ENCODE peak calls at places on chromosome 19, in eight cellular contexts. R, G, P, H, J, Z, Y and O are unnamed samples. For H3K9me3, the result is how much of the 10 kb centered on the place peaks cover.

GRCh38 chr19:5947435-5947834 is 30.5 kb downstream of the RANBP3 start:
- DNase-seq in Y (no peak), P (peak), R (no peak), H (peak), J (no peak), G (peak), Z (no peak), O (no peak)

GRCh38 chr19:7748171-7748570 is 837 bp upstream of the CD209 start:
- DNase-seq in Z (no peak), J (no peak), Y (no peak), G (no peak), P (no peak), H (no peak), R (no peak), O (no peak)

GRCh38 chr19:40703029-40703755 is 12.7 kb upstream of the NUMBL start:
- DNase-seq in Z (no peak), P (no peak), H (no peak), G (no peak), R (no peak), J (no peak), Y (no peak), O (no peak)

GRCh38 chr19:39154626-39155100 is 29.1 kb downstream of the PAK4 start:
- DNase-seq in Z (peak), H (no peak), J (peak), P (peak), R (peak), G (no peak), Y (no peak), O (no peak)

GRCh38 chr19:6772866-6773322 is 386 bp downstream of the VAV1 start:
- DNase-seq in Y (no peak), G (no peak), Z (no peak), J (no peak), P (no peak), H (no peak), R (no peak), O (no peak)

GRCh38 chr19:46860846-46861690 is at the start of gene ARHGAP35:
- DNase-seq in J (peak), Z (peak), Y (no peak), G (no peak), R (peak), H (peak), P (no peak), O (peak)

GRCh38 chr19:1407662-1408299 is 395 bp downstream of the DAZAP1 start:
- DNase-seq in H (peak), Z (no peak), Y (peak), J (no peak), G (peak), P (peak), R (peak), O (peak)

GRCh38 chr19:10760268-10760944 is 42.5 kb downstream of the DNM2 start:
- DNase-seq in G (no peak), J (no peak), H (no peak), P (no peak), R (no peak), Y (no peak), Z (no peak), O (no peak)

GRCh38 chr19:46979103-46979769 is 40.4 kb upstream of the NPAS1 start:
- DNase-seq in P (no peak), J (peak), H (no peak), Y (no peak), G (peak), R (no peak), Z (no peak), O (no peak)

GRCh38 chr19:10027158-10027997 is 14.1 kb downstream of the RDH8 start:
- DNase-seq in P (peak), Y (peak), G (peak), H (peak), J (peak), R (peak), Z (peak), O (peak)

GRCh38 chr19:2135474-2136402 is 15.6 kb downstream of the AP3D1 start:
- DNase-seq in Z (no peak), G (no peak), J (no peak), H (no peak), P (no peak), Y (no peak), R (no peak), O (no peak)

GRCh38 chr19:49057636-49058234 is at the start of gene CGB7:
- DNase-seq in G (peak), R (peak), Z (no peak), J (peak), H (peak), Y (no peak), P (peak), O (no peak)

GRCh38 chr19:38433268-38433733 is at the start of gene RYR1:
- DNase-seq in H (peak), G (peak), Y (peak), Z (no peak), P (peak), J (peak), R (peak), O (no peak)

GRCh38 chr19:9863759-9864158 is 28.6 kb downstream of the PIN1 start:
- DNase-seq in H (no peak), R (no peak), J (no peak), G (no peak), Y (no peak), P (no peak), Z (no peak), O (no peak)

GRCh38 chr19:52963229-52963760 is 614 bp upstream of the ZNF816 start:
- DNase-seq in H (peak), J (peak), P (no peak), Y (no peak), Z (no peak), R (peak), G (no peak), O (no peak)

GRCh38 chr19:50551034-50551712 is 17.1 kb downstream of the LRRC4B start:
- DNase-seq in G (no peak), Z (no peak), Y (no peak), R (no peak), H (no peak), P (no peak), J (peak), O (no peak)
- H3K4me3 ChIP-seq in G (no peak), Z (peak), Y (no peak), R (no peak), H (no peak), P (no peak), J (peak), O (no peak)

GRCh38 chr19:23381114-23381513 is 14.2 kb downstream of the ZNF91 start:
- DNase-seq in Z (no peak), Y (no peak), J (no peak), H (no peak), R (no peak), G (no peak), P (no peak), O (no peak)
- H3K9me3 ChIP-seq in Z (under half), Y (under half), J (half or more), H (under half), R (under half), G (under half), P (under half), O (under half)

DNA sequence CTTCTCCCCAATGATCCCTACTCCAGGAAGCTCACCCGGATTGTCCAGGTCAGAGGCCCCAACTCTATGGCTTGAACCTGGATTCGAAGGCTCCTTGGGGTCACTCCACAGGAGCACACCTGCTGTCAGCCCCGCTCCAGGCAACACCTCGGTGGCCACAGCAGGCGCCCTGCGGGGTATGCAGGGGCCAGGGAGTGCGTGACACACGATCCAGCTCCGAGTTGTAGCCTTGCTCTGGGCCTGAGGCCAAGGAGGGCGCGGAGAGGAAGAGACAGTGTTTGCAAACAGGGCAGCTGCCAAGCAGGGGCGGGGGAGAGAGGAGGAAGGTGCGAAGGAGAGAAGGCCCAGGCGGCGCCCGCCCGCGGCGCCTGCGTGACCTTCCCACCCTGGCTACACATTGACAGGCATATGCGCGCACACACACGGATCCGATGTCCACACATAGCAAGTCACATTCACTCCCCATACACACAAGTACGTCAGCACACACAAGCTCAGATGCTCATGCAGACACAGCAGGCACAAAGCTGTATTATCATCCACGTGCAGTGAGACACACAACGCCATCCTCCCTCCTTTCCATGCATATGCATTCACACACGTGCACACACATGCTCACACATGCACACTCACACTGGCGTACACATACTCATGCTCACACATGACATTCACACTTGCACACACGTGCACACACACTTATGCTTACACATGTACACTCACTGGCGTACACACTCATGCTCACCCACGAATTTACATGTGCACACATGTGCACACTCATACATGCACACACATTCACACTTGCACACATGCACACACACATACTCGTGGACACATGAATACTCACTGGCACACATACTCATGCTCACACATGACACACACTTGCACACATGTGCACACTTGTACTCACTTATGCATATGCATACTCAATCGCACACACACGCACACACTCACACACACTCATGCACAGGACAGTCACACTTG is 10.4 kb downstream of the SBK2 start:
- DNase-seq in Z (peak), P (peak), J (peak), G (peak), H (peak), R (peak), Y (no peak), O (no peak)
- H3K27ac ChIP-seq in Z (no peak), P (no peak), J (no peak), G (no peak), H (no peak), R (no peak), Y (no peak), O (no peak)

DNA sequence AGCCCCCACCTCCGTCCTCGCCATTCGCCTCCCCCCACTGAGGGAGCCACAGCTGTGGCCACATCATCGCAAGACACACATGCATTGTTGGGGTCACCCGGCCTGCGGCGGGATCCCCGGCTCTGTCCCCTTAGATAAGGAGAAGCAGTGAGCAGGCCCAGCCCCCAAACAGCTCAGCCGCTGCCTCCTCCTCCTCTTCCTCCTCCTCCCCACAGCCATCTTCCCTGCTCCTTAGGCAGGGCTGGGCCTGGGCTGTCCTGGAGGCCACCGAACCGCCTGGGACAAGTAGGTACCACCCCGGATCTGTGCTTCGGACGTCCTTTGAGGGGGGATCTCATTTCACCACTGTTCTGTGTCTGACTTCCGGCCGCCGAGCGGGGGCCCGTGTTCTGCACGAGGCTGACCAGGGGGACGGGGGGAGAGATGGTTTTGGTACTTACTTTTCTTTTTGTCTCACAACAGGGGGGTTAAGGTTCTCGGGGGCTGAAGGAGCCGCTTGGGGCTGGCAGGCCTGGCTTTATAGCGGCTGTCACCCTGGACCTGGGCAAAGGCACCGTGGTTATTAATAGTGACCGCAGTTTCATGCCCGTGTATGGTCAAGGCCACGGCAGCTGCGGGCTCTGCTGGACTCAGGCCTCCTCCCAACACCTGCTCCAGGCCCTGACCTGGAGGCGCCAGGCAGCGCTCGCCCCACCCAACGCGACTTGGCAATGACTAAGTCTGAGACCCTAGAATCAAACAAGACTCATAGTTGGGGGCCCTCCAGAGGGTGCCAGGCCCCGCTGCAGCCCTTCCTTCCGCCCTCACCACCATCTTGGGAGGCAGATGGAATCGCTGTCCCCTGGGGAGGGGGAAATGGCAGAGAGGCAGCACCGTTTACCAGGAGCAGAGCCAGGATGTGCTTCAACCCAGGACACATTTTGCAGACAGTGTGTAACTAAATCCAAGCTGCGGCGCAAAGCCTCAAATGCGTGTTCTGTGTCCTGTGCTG is 18.3 kb downstream of the NMRK2 start:
- DNase-seq in P (no peak), R (no peak), H (peak), Y (no peak), Z (no peak), J (peak), G (peak), O (no peak)
- H3K4me3 ChIP-seq in P (no peak), R (no peak), H (peak), Y (no peak), Z (no peak), J (no peak), G (no peak), O (no peak)

DNA sequence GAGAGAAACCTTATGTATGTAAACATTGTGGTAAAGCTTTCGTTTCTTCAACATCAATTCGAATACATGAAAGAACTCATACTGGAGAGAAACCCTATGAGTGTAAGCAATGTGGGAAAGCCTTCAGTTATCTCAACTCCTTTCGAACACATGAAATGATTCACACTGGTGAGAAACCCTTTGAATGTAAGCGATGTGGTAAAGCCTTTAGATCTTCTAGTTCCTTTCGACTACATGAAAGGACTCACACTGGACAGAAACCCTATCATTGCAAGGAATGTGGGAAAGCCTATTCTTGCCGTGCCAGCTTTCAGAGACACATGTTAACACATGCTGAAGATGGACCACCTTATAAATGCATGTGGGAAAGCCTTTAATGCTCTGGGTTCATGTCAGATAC is 24.7 kb downstream of the ZNF136 start:
- DNase-seq in P (no peak), Y (no peak), J (no peak), H (no peak), Z (no peak), R (no peak), G (no peak), O (no peak)
- H3K9me3 ChIP-seq in P (under half), Y (half or more), J (half or more), H (under half), Z (half or more), R (under half), G (under half), O (half or more)

GRCh38 chr19:17950310-17951150 is 16.4 kb upstream of the KCNN1 start:
- DNase-seq in H (no peak), Z (no peak), J (peak), Y (peak), G (peak), R (no peak), P (no peak), O (peak)

GRCh38 chr19:17948967-17949930 is 16.4 kb downstream of the CCDC124 start:
- DNase-seq in H (no peak), Z (no peak), J (peak), Y (no peak), R (no peak), P (no peak), G (no peak), O (no peak)

GRCh38 chr19:17951151-17952040 is 15.5 kb upstream of the KCNN1 start:
- DNase-seq in Z (no peak), P (no peak), G (no peak), J (peak), H (no peak), Y (no peak), R (no peak), O (no peak)

GRCh38 chr19:17948474-17948966 is 15.7 kb downstream of the CCDC124 start:
- DNase-seq in R (no peak), Z (no peak), Y (no peak), J (no peak), H (no peak), G (no peak), P (no peak), O (no peak)

GRCh38 chr19:17949956-17950309 is 17.0 kb upstream of the KCNN1 start:
- DNase-seq in Z (no peak), G (no peak), H (no peak), Y (no peak), P (no peak), R (no peak), J (peak), O (no peak)
- H3K27ac ChIP-seq in Z (no peak), G (no peak), H (no peak), Y (no peak), P (no peak), R (no peak), J (peak), O (no peak)

GRCh38 chr19:45090598-45090997 is 2.4 kb upstream of the PPP1R37 start:
- DNase-seq in Y (no peak), H (no peak), J (no peak), Z (no peak), R (no peak), G (no peak), P (no peak), O (no peak)
- H3K4me3 ChIP-seq in Y (no peak), H (peak), J (no peak), Z (no peak), R (peak), G (no peak), P (no peak), O (no peak)